ENCODE peak calls at places on chromosome 14, in six cellular contexts. One of them, this sample, is unnamed.

GRCh38 chr14:50677527-50678063 is 9.5 kb upstream of the SAV1 start:
- DNase-seq in kidney epithelial cell: no peak
- DNase-seq in choroid plexus epithelial cell: peak
- DNase-seq in CD8-positive, alpha-beta memory T cell: no peak
- DNase-seq in tibial artery: no peak
- DNase-seq in Peyer's patch: no peak
- DNase-seq in this sample: peak

GRCh38 chr14:96156804-96157760 is 47.6 kb upstream of the BDKRB2 start:
- DNase-seq in kidney epithelial cell: no peak
- DNase-seq in choroid plexus epithelial cell: no peak
- DNase-seq in CD8-positive, alpha-beta memory T cell: no peak
- DNase-seq in tibial artery: no peak
- DNase-seq in Peyer's patch: no peak
- DNase-seq in this sample: no peak

GRCh38 chr14:90453401-90453951 is 56.6 kb downstream of the CALM1 start:
- DNase-seq in kidney epithelial cell: no peak
- DNase-seq in choroid plexus epithelial cell: peak
- DNase-seq in CD8-positive, alpha-beta memory T cell: no peak
- DNase-seq in tibial artery: no peak
- DNase-seq in Peyer's patch: no peak
- DNase-seq in this sample: no peak

GRCh38 chr14:105475269-105475915 is 771 bp downstream of the CRIP2 start:
- DNase-seq in kidney epithelial cell: no peak
- DNase-seq in choroid plexus epithelial cell: no peak
- DNase-seq in CD8-positive, alpha-beta memory T cell: no peak
- DNase-seq in tibial artery: peak
- DNase-seq in Peyer's patch: no peak
- DNase-seq in this sample: no peak

GRCh38 chr14:105143451-105144230 is 24.9 kb downstream of the JAG2 start:
- DNase-seq in kidney epithelial cell: no peak
- DNase-seq in choroid plexus epithelial cell: no peak
- DNase-seq in CD8-positive, alpha-beta memory T cell: no peak
- DNase-seq in tibial artery: peak
- DNase-seq in Peyer's patch: no peak
- DNase-seq in this sample: no peak

GRCh38 chr14:91996951-91997371 is 42.9 kb downstream of the TRIP11 start:
- DNase-seq in kidney epithelial cell: peak
- DNase-seq in choroid plexus epithelial cell: peak
- DNase-seq in CD8-positive, alpha-beta memory T cell: peak
- DNase-seq in tibial artery: no peak
- DNase-seq in Peyer's patch: no peak
- DNase-seq in this sample: peak

GRCh38 chr14:61573748-61574513 is 121.4 kb upstream of the HIF1A start:
- DNase-seq in kidney epithelial cell: no peak
- DNase-seq in choroid plexus epithelial cell: peak
- DNase-seq in CD8-positive, alpha-beta memory T cell: no peak
- DNase-seq in tibial artery: no peak
- DNase-seq in Peyer's patch: no peak
- DNase-seq in this sample: no peak

GRCh38 chr14:88242426-88242825 is 80.6 kb downstream of the KCNK10 start:
- DNase-seq in kidney epithelial cell: no peak
- DNase-seq in choroid plexus epithelial cell: no peak
- DNase-seq in CD8-positive, alpha-beta memory T cell: no peak
- DNase-seq in tibial artery: no peak
- DNase-seq in Peyer's patch: no peak
- DNase-seq in this sample: no peak

GRCh38 chr14:64786296-64787149 is 82.3 kb downstream of the PLEKHG3 start:
- DNase-seq in kidney epithelial cell: no peak
- DNase-seq in choroid plexus epithelial cell: peak
- DNase-seq in CD8-positive, alpha-beta memory T cell: no peak
- DNase-seq in tibial artery: peak
- DNase-seq in Peyer's patch: no peak
- DNase-seq in this sample: no peak

GRCh38 chr14:79299162-79299561 is 912.1 kb downstream of the DIO2 start:
- DNase-seq in kidney epithelial cell: no peak
- DNase-seq in choroid plexus epithelial cell: no peak
- DNase-seq in CD8-positive, alpha-beta memory T cell: no peak
- DNase-seq in tibial artery: no peak
- DNase-seq in Peyer's patch: no peak
- DNase-seq in this sample: no peak

GRCh38 chr14:103846569-103847438 is 571 bp downstream of the PPP1R13B start:
- DNase-seq in kidney epithelial cell: no peak
- DNase-seq in choroid plexus epithelial cell: no peak
- DNase-seq in CD8-positive, alpha-beta memory T cell: peak
- DNase-seq in tibial artery: peak
- DNase-seq in Peyer's patch: peak
- DNase-seq in this sample: no peak

GRCh38 chr14:97705976-97706375 is 908.8 kb downstream of the VRK1 start:
- DNase-seq in kidney epithelial cell: no peak
- DNase-seq in choroid plexus epithelial cell: no peak
- DNase-seq in CD8-positive, alpha-beta memory T cell: peak
- DNase-seq in tibial artery: no peak
- DNase-seq in Peyer's patch: no peak
- DNase-seq in this sample: no peak

GRCh38 chr14:33596211-33597080 is 354.4 kb downstream of the EGLN3 start:
- DNase-seq in kidney epithelial cell: no peak
- DNase-seq in choroid plexus epithelial cell: no peak
- DNase-seq in CD8-positive, alpha-beta memory T cell: no peak
- DNase-seq in tibial artery: no peak
- DNase-seq in Peyer's patch: no peak
- DNase-seq in this sample: no peak

GRCh38 chr14:64234877-64235651 is 59.1 kb downstream of the ESR2 start:
- DNase-seq in kidney epithelial cell: peak
- DNase-seq in choroid plexus epithelial cell: peak
- DNase-seq in CD8-positive, alpha-beta memory T cell: no peak
- DNase-seq in tibial artery: no peak
- DNase-seq in Peyer's patch: peak
- DNase-seq in this sample: peak

GRCh38 chr14:91313154-91313850 is 68.8 kb upstream of the GPR68 start:
- DNase-seq in kidney epithelial cell: no peak
- DNase-seq in choroid plexus epithelial cell: no peak
- DNase-seq in CD8-positive, alpha-beta memory T cell: no peak
- DNase-seq in tibial artery: no peak
- DNase-seq in Peyer's patch: no peak
- DNase-seq in this sample: no peak

GRCh38 chr14:92632546-92633273 is 115.7 kb downstream of the LGMN start:
- DNase-seq in kidney epithelial cell: no peak
- DNase-seq in choroid plexus epithelial cell: no peak
- DNase-seq in CD8-positive, alpha-beta memory T cell: no peak
- DNase-seq in tibial artery: no peak
- DNase-seq in Peyer's patch: no peak
- DNase-seq in this sample: no peak

GRCh38 chr14:89617471-89618291 is 200.6 kb upstream of the FOXN3 start:
- DNase-seq in kidney epithelial cell: no peak
- DNase-seq in choroid plexus epithelial cell: peak
- DNase-seq in CD8-positive, alpha-beta memory T cell: peak
- DNase-seq in tibial artery: no peak
- DNase-seq in Peyer's patch: peak
- DNase-seq in this sample: no peak

GRCh38 chr14:61866932-61867920 is 105.0 kb downstream of the SNAPC1 start:
- DNase-seq in kidney epithelial cell: no peak
- DNase-seq in choroid plexus epithelial cell: peak
- DNase-seq in CD8-positive, alpha-beta memory T cell: no peak
- DNase-seq in tibial artery: no peak
- DNase-seq in Peyer's patch: no peak
- DNase-seq in this sample: no peak

GRCh38 chr14:71693373-71693772 is 238.9 kb upstream of the RGS6 start:
- DNase-seq in kidney epithelial cell: no peak
- DNase-seq in choroid plexus epithelial cell: peak
- DNase-seq in CD8-positive, alpha-beta memory T cell: no peak
- DNase-seq in tibial artery: no peak
- DNase-seq in Peyer's patch: no peak
- DNase-seq in this sample: no peak

GRCh38 chr14:61217516-61217915 is 63.6 kb downstream of the TMEM30B start:
- DNase-seq in kidney epithelial cell: no peak
- DNase-seq in choroid plexus epithelial cell: peak
- DNase-seq in CD8-positive, alpha-beta memory T cell: no peak
- DNase-seq in tibial artery: no peak
- DNase-seq in Peyer's patch: no peak
- DNase-seq in this sample: no peak

GRCh38 chr14:62614117-62614516 is 431.1 kb downstream of the KCNH5 start:
- DNase-seq in kidney epithelial cell: no peak
- DNase-seq in choroid plexus epithelial cell: no peak
- DNase-seq in CD8-positive, alpha-beta memory T cell: no peak
- DNase-seq in tibial artery: no peak
- DNase-seq in Peyer's patch: no peak
- DNase-seq in this sample: no peak

GRCh38 chr14:104280902-104281767 is 142.7 kb downstream of the KIF26A start:
- DNase-seq in kidney epithelial cell: no peak
- DNase-seq in choroid plexus epithelial cell: no peak
- DNase-seq in CD8-positive, alpha-beta memory T cell: no peak
- DNase-seq in tibial artery: peak
- DNase-seq in Peyer's patch: peak
- DNase-seq in this sample: no peak

GRCh38 chr14:57871487-57872080 is 5.7 kb upstream of the SLC35F4 start:
- DNase-seq in kidney epithelial cell: peak
- DNase-seq in choroid plexus epithelial cell: peak
- DNase-seq in CD8-positive, alpha-beta memory T cell: no peak
- DNase-seq in tibial artery: no peak
- DNase-seq in Peyer's patch: no peak
- DNase-seq in this sample: peak

GRCh38 chr14:73472182-73473114 is 14.1 kb upstream of the NUMB start:
- DNase-seq in kidney epithelial cell: no peak
- DNase-seq in choroid plexus epithelial cell: peak
- DNase-seq in CD8-positive, alpha-beta memory T cell: peak
- DNase-seq in tibial artery: no peak
- DNase-seq in Peyer's patch: no peak
- DNase-seq in this sample: no peak

GRCh38 chr14:33646692-33647260 is 304.1 kb downstream of the EGLN3 start:
- DNase-seq in kidney epithelial cell: peak
- DNase-seq in choroid plexus epithelial cell: peak
- DNase-seq in CD8-positive, alpha-beta memory T cell: no peak
- DNase-seq in tibial artery: no peak
- DNase-seq in Peyer's patch: no peak
- DNase-seq in this sample: peak

DNA sequence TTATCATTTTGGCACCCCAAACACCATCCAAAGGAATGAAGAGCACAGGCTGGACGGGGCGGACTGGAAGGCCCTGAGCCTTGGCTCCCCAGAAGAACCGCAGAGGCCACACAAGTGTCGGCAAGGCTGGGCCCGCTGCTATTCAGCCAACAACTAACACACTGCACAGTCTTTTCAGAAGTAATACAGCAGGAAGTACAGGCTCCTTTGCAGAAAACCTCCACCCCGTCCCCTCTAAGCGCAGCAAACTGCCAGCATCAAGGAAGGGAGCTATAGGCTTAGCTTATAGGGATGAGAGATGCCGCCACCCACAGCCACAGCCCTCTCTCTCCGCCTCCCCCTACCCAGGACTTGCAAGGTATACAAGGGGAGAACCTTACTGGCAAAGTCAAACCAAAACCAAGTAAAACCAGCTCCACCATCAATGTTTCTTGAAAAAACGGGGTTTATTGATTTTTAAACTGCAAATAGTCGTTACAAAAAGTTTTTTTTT is 5.6 kb downstream of the ZFP36L1 start:
- DNase-seq in kidney epithelial cell: no peak
- DNase-seq in choroid plexus epithelial cell: no peak
- DNase-seq in CD8-positive, alpha-beta memory T cell: peak
- DNase-seq in tibial artery: no peak
- DNase-seq in Peyer's patch: peak
- DNase-seq in this sample: no peak
- H3K4me3 ChIP-seq in kidney epithelial cell: peak
- H3K4me3 ChIP-seq in choroid plexus epithelial cell: no peak
- H3K4me3 ChIP-seq in CD8-positive, alpha-beta memory T cell: peak
- H3K4me3 ChIP-seq in tibial artery: peak
- H3K4me3 ChIP-seq in Peyer's patch: peak
- H3K4me3 ChIP-seq in this sample: peak

GRCh38 chr14:49583629-49584028 is 2.6 kb downstream of the RPS29 start:
- DNase-seq in kidney epithelial cell: no peak
- DNase-seq in choroid plexus epithelial cell: no peak
- DNase-seq in CD8-positive, alpha-beta memory T cell: no peak
- DNase-seq in tibial artery: no peak
- DNase-seq in Peyer's patch: no peak
- DNase-seq in this sample: no peak
- H3K4me3 ChIP-seq in kidney epithelial cell: no peak
- H3K4me3 ChIP-seq in choroid plexus epithelial cell: peak
- H3K4me3 ChIP-seq in CD8-positive, alpha-beta memory T cell: no peak
- H3K4me3 ChIP-seq in tibial artery: no peak
- H3K4me3 ChIP-seq in Peyer's patch: no peak
- H3K4me3 ChIP-seq in this sample: no peak

GRCh38 chr14:106845286-106846087 is 1319.1 kb downstream of the TMEM121 start:
- DNase-seq in kidney epithelial cell: peak
- DNase-seq in choroid plexus epithelial cell: no peak
- DNase-seq in CD8-positive, alpha-beta memory T cell: no peak
- DNase-seq in tibial artery: no peak
- DNase-seq in Peyer's patch: peak
- DNase-seq in this sample: peak

GRCh38 chr14:106844608-106845285 is 1318.4 kb downstream of the TMEM121 start:
- DNase-seq in kidney epithelial cell: no peak
- DNase-seq in choroid plexus epithelial cell: no peak
- DNase-seq in CD8-positive, alpha-beta memory T cell: peak
- DNase-seq in tibial artery: peak
- DNase-seq in Peyer's patch: peak
- DNase-seq in this sample: no peak

GRCh38 chr14:106848330-106849121 is 1322.1 kb downstream of the TMEM121 start:
- DNase-seq in kidney epithelial cell: peak
- DNase-seq in choroid plexus epithelial cell: no peak
- DNase-seq in CD8-positive, alpha-beta memory T cell: no peak
- DNase-seq in tibial artery: no peak
- DNase-seq in Peyer's patch: peak
- DNase-seq in this sample: peak

GRCh38 chr14:106843951-106844483 is 1317.6 kb downstream of the TMEM121 start:
- DNase-seq in kidney epithelial cell: no peak
- DNase-seq in choroid plexus epithelial cell: no peak
- DNase-seq in CD8-positive, alpha-beta memory T cell: peak
- DNase-seq in tibial artery: no peak
- DNase-seq in Peyer's patch: peak
- DNase-seq in this sample: no peak

GRCh38 chr14:106846218-106846617 is 1319.8 kb downstream of the TMEM121 start:
- DNase-seq in kidney epithelial cell: no peak
- DNase-seq in choroid plexus epithelial cell: no peak
- DNase-seq in CD8-positive, alpha-beta memory T cell: no peak
- DNase-seq in tibial artery: no peak
- DNase-seq in Peyer's patch: no peak
- DNase-seq in this sample: no peak
- H3K4me3 ChIP-seq in kidney epithelial cell: peak
- H3K4me3 ChIP-seq in choroid plexus epithelial cell: no peak
- H3K4me3 ChIP-seq in CD8-positive, alpha-beta memory T cell: no peak
- H3K4me3 ChIP-seq in tibial artery: no peak
- H3K4me3 ChIP-seq in Peyer's patch: no peak
- H3K4me3 ChIP-seq in this sample: peak

DNA sequence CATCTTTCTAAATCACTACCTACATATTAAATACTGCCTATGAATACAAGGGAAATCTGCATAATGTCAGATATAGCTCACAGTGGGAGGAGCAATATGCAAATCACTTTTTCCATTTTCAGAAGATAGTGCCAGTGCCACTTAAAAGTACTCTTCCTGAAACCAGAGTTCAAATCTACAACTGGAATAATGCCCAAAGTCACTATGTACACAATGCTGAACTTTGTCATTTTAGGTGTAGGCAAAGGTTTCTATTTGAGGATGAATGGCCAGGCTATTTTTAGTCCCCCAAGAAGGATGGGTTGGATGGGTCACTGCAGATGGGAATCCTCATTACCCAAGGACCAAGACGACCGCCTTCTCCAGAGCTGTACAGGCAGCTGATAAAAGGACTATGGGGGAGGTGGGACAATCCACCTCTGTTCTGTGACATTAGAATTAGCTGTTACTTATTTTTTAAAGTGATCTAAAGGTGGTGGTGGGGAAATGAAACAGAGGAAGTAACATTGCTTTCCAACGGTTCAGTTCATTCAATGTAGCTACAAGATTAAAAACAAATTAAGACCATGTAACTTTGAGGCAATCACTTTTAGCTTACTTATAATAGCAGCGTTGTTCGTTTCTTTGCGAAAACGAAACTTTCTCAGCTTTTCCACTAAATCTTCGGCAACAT is 5.6 kb downstream of the GMFB start:
- DNase-seq in kidney epithelial cell: no peak
- DNase-seq in choroid plexus epithelial cell: no peak
- DNase-seq in CD8-positive, alpha-beta memory T cell: no peak
- DNase-seq in tibial artery: no peak
- DNase-seq in Peyer's patch: no peak
- DNase-seq in this sample: no peak
- H3K4me3 ChIP-seq in kidney epithelial cell: no peak
- H3K4me3 ChIP-seq in choroid plexus epithelial cell: no peak
- H3K4me3 ChIP-seq in CD8-positive, alpha-beta memory T cell: no peak
- H3K4me3 ChIP-seq in tibial artery: no peak
- H3K4me3 ChIP-seq in Peyer's patch: no peak
- H3K4me3 ChIP-seq in this sample: no peak

This sample was measured in epithelial cell of proximal tubule.